ENCODE peak calls at places on chromosome 21, in eight cellular contexts. One of them, this sample, is unnamed.

GRCh38 chr21:38937286-38937790 is 131.6 kb downstream of the ETS2 start:
- ATAC-seq in naive thymus-derived CD4-positive, alpha-beta T cell: no peak
- ATAC-seq in activated naive CD8-positive, alpha-beta T cell treated with anti-CD3 and anti-CD28 coated beads, Interleukin-2, amount 10 ng/mL, durations not matched to agents 7 days and 5 days: no peak
- ATAC-seq in RWPE2: no peak
- ATAC-seq in Right ventricle myocardium superior: no peak
- ATAC-seq in esophagus mucosa: no peak
- ATAC-seq in naive thymus-derived CD8-positive, alpha-beta T cell: no peak
- ATAC-seq in activated T-cell treated with anti-CD3 and anti-CD28 coated beads, Interleukin-2, amount 50 U/mL, for 72 hours: peak
- ATAC-seq in this sample: no peak

GRCh38 chr21:35438643-35439404 is 389.7 kb upstream of the RUNX1 start:
- ATAC-seq in naive thymus-derived CD4-positive, alpha-beta T cell: peak
- ATAC-seq in activated naive CD8-positive, alpha-beta T cell treated with anti-CD3 and anti-CD28 coated beads, Interleukin-2, amount 10 ng/mL, durations not matched to agents 7 days and 5 days: peak
- ATAC-seq in RWPE2: no peak
- ATAC-seq in Right ventricle myocardium superior: peak
- ATAC-seq in esophagus mucosa: peak
- ATAC-seq in naive thymus-derived CD8-positive, alpha-beta T cell: peak
- ATAC-seq in activated T-cell treated with anti-CD3 and anti-CD28 coated beads, Interleukin-2, amount 50 U/mL, for 72 hours: peak
- ATAC-seq in this sample: no peak

GRCh38 chr21:35699360-35699759 is 361.0 kb downstream of the SETD4 start:
- ATAC-seq in naive thymus-derived CD4-positive, alpha-beta T cell: no peak
- ATAC-seq in activated naive CD8-positive, alpha-beta T cell treated with anti-CD3 and anti-CD28 coated beads, Interleukin-2, amount 10 ng/mL, durations not matched to agents 7 days and 5 days: no peak
- ATAC-seq in RWPE2: no peak
- ATAC-seq in Right ventricle myocardium superior: no peak
- ATAC-seq in esophagus mucosa: no peak
- ATAC-seq in naive thymus-derived CD8-positive, alpha-beta T cell: no peak
- ATAC-seq in activated T-cell treated with anti-CD3 and anti-CD28 coated beads, Interleukin-2, amount 50 U/mL, for 72 hours: no peak
- ATAC-seq in this sample: no peak

GRCh38 chr21:33937931-33938339 is 22.3 kb upstream of the ATP5PO start:
- ATAC-seq in naive thymus-derived CD4-positive, alpha-beta T cell: peak
- ATAC-seq in activated naive CD8-positive, alpha-beta T cell treated with anti-CD3 and anti-CD28 coated beads, Interleukin-2, amount 10 ng/mL, durations not matched to agents 7 days and 5 days: peak
- ATAC-seq in RWPE2: no peak
- ATAC-seq in Right ventricle myocardium superior: no peak
- ATAC-seq in esophagus mucosa: no peak
- ATAC-seq in naive thymus-derived CD8-positive, alpha-beta T cell: peak
- ATAC-seq in activated T-cell treated with anti-CD3 and anti-CD28 coated beads, Interleukin-2, amount 50 U/mL, for 72 hours: peak
- ATAC-seq in this sample: no peak

GRCh38 chr21:34836103-34836932 is 167.5 kb downstream of the CLIC6 start:
- ATAC-seq in naive thymus-derived CD4-positive, alpha-beta T cell: peak
- ATAC-seq in activated naive CD8-positive, alpha-beta T cell treated with anti-CD3 and anti-CD28 coated beads, Interleukin-2, amount 10 ng/mL, durations not matched to agents 7 days and 5 days: no peak
- ATAC-seq in RWPE2: peak
- ATAC-seq in Right ventricle myocardium superior: no peak
- ATAC-seq in esophagus mucosa: peak
- ATAC-seq in naive thymus-derived CD8-positive, alpha-beta T cell: no peak
- ATAC-seq in activated T-cell treated with anti-CD3 and anti-CD28 coated beads, Interleukin-2, amount 50 U/mL, for 72 hours: peak
- ATAC-seq in this sample: peak

GRCh38 chr21:37240978-37241377 is 26.2 kb downstream of the VPS26C start:
- ATAC-seq in naive thymus-derived CD4-positive, alpha-beta T cell: no peak
- ATAC-seq in activated naive CD8-positive, alpha-beta T cell treated with anti-CD3 and anti-CD28 coated beads, Interleukin-2, amount 10 ng/mL, durations not matched to agents 7 days and 5 days: no peak
- ATAC-seq in RWPE2: no peak
- ATAC-seq in Right ventricle myocardium superior: no peak
- ATAC-seq in esophagus mucosa: no peak
- ATAC-seq in naive thymus-derived CD8-positive, alpha-beta T cell: no peak
- ATAC-seq in activated T-cell treated with anti-CD3 and anti-CD28 coated beads, Interleukin-2, amount 50 U/mL, for 72 hours: peak
- ATAC-seq in this sample: no peak

GRCh38 chr21:41164981-41165650 is 2.8 kb upstream of the BACE2 start:
- ATAC-seq in naive thymus-derived CD4-positive, alpha-beta T cell: no peak
- ATAC-seq in activated naive CD8-positive, alpha-beta T cell treated with anti-CD3 and anti-CD28 coated beads, Interleukin-2, amount 10 ng/mL, durations not matched to agents 7 days and 5 days: no peak
- ATAC-seq in RWPE2: peak
- ATAC-seq in Right ventricle myocardium superior: no peak
- ATAC-seq in esophagus mucosa: peak
- ATAC-seq in naive thymus-derived CD8-positive, alpha-beta T cell: no peak
- ATAC-seq in activated T-cell treated with anti-CD3 and anti-CD28 coated beads, Interleukin-2, amount 50 U/mL, for 72 hours: no peak
- ATAC-seq in this sample: no peak

GRCh38 chr21:27700974-27701614 is 734.2 kb upstream of the ADAMTS5 start:
- ATAC-seq in naive thymus-derived CD4-positive, alpha-beta T cell: peak
- ATAC-seq in activated naive CD8-positive, alpha-beta T cell treated with anti-CD3 and anti-CD28 coated beads, Interleukin-2, amount 10 ng/mL, durations not matched to agents 7 days and 5 days: peak
- ATAC-seq in RWPE2: peak
- ATAC-seq in Right ventricle myocardium superior: peak
- ATAC-seq in esophagus mucosa: peak
- ATAC-seq in naive thymus-derived CD8-positive, alpha-beta T cell: no peak
- ATAC-seq in activated T-cell treated with anti-CD3 and anti-CD28 coated beads, Interleukin-2, amount 50 U/mL, for 72 hours: peak
- ATAC-seq in this sample: peak

GRCh38 chr21:39316062-39316461 is 2.6 kb upstream of the BRWD1 start:
- ATAC-seq in naive thymus-derived CD4-positive, alpha-beta T cell: no peak
- ATAC-seq in activated naive CD8-positive, alpha-beta T cell treated with anti-CD3 and anti-CD28 coated beads, Interleukin-2, amount 10 ng/mL, durations not matched to agents 7 days and 5 days: no peak
- ATAC-seq in RWPE2: peak
- ATAC-seq in Right ventricle myocardium superior: no peak
- ATAC-seq in esophagus mucosa: no peak
- ATAC-seq in naive thymus-derived CD8-positive, alpha-beta T cell: no peak
- ATAC-seq in activated T-cell treated with anti-CD3 and anti-CD28 coated beads, Interleukin-2, amount 50 U/mL, for 72 hours: peak
- ATAC-seq in this sample: no peak

GRCh38 chr21:34180826-34181359 is 107.5 kb downstream of the MRPS6 start:
- ATAC-seq in naive thymus-derived CD4-positive, alpha-beta T cell: no peak
- ATAC-seq in activated naive CD8-positive, alpha-beta T cell treated with anti-CD3 and anti-CD28 coated beads, Interleukin-2, amount 10 ng/mL, durations not matched to agents 7 days and 5 days: no peak
- ATAC-seq in RWPE2: no peak
- ATAC-seq in Right ventricle myocardium superior: peak
- ATAC-seq in esophagus mucosa: no peak
- ATAC-seq in naive thymus-derived CD8-positive, alpha-beta T cell: no peak
- ATAC-seq in activated T-cell treated with anti-CD3 and anti-CD28 coated beads, Interleukin-2, amount 50 U/mL, for 72 hours: no peak
- ATAC-seq in this sample: no peak

GRCh38 chr21:39251326-39251725 is 62.1 kb downstream of the BRWD1 start:
- ATAC-seq in naive thymus-derived CD4-positive, alpha-beta T cell: no peak
- ATAC-seq in activated naive CD8-positive, alpha-beta T cell treated with anti-CD3 and anti-CD28 coated beads, Interleukin-2, amount 10 ng/mL, durations not matched to agents 7 days and 5 days: no peak
- ATAC-seq in RWPE2: no peak
- ATAC-seq in Right ventricle myocardium superior: no peak
- ATAC-seq in esophagus mucosa: no peak
- ATAC-seq in naive thymus-derived CD8-positive, alpha-beta T cell: no peak
- ATAC-seq in activated T-cell treated with anti-CD3 and anti-CD28 coated beads, Interleukin-2, amount 50 U/mL, for 72 hours: no peak
- ATAC-seq in this sample: no peak

GRCh38 chr21:43864806-43865470 is at the start of gene AGPAT3:
- ATAC-seq in naive thymus-derived CD4-positive, alpha-beta T cell: peak
- ATAC-seq in activated naive CD8-positive, alpha-beta T cell treated with anti-CD3 and anti-CD28 coated beads, Interleukin-2, amount 10 ng/mL, durations not matched to agents 7 days and 5 days: peak
- ATAC-seq in RWPE2: no peak
- ATAC-seq in Right ventricle myocardium superior: peak
- ATAC-seq in esophagus mucosa: no peak
- ATAC-seq in naive thymus-derived CD8-positive, alpha-beta T cell: peak
- ATAC-seq in activated T-cell treated with anti-CD3 and anti-CD28 coated beads, Interleukin-2, amount 50 U/mL, for 72 hours: peak
- ATAC-seq in this sample: no peak

GRCh38 chr21:32653326-32653901 is 41.2 kb upstream of the CFAP298 start:
- ATAC-seq in naive thymus-derived CD4-positive, alpha-beta T cell: peak
- ATAC-seq in activated naive CD8-positive, alpha-beta T cell treated with anti-CD3 and anti-CD28 coated beads, Interleukin-2, amount 10 ng/mL, durations not matched to agents 7 days and 5 days: peak
- ATAC-seq in RWPE2: peak
- ATAC-seq in Right ventricle myocardium superior: no peak
- ATAC-seq in esophagus mucosa: peak
- ATAC-seq in naive thymus-derived CD8-positive, alpha-beta T cell: peak
- ATAC-seq in activated T-cell treated with anti-CD3 and anti-CD28 coated beads, Interleukin-2, amount 50 U/mL, for 72 hours: peak
- ATAC-seq in this sample: peak

GRCh38 chr21:38386967-38387366 is 111.3 kb downstream of the ERG start:
- ATAC-seq in naive thymus-derived CD4-positive, alpha-beta T cell: peak
- ATAC-seq in activated naive CD8-positive, alpha-beta T cell treated with anti-CD3 and anti-CD28 coated beads, Interleukin-2, amount 10 ng/mL, durations not matched to agents 7 days and 5 days: peak
- ATAC-seq in RWPE2: no peak
- ATAC-seq in Right ventricle myocardium superior: no peak
- ATAC-seq in esophagus mucosa: no peak
- ATAC-seq in naive thymus-derived CD8-positive, alpha-beta T cell: no peak
- ATAC-seq in activated T-cell treated with anti-CD3 and anti-CD28 coated beads, Interleukin-2, amount 50 U/mL, for 72 hours: peak
- ATAC-seq in this sample: peak

GRCh38 chr21:45543371-45543709 is 1.1 kb upstream of the SLC19A1 start:
- ATAC-seq in naive thymus-derived CD4-positive, alpha-beta T cell: no peak
- ATAC-seq in activated naive CD8-positive, alpha-beta T cell treated with anti-CD3 and anti-CD28 coated beads, Interleukin-2, amount 10 ng/mL, durations not matched to agents 7 days and 5 days: no peak
- ATAC-seq in RWPE2: no peak
- ATAC-seq in Right ventricle myocardium superior: no peak
- ATAC-seq in esophagus mucosa: no peak
- ATAC-seq in naive thymus-derived CD8-positive, alpha-beta T cell: no peak
- ATAC-seq in activated T-cell treated with anti-CD3 and anti-CD28 coated beads, Interleukin-2, amount 50 U/mL, for 72 hours: no peak
- ATAC-seq in this sample: no peak

GRCh38 chr21:34926784-34927548 is 122.1 kb downstream of the RUNX1 start:
- ATAC-seq in naive thymus-derived CD4-positive, alpha-beta T cell: no peak
- ATAC-seq in activated naive CD8-positive, alpha-beta T cell treated with anti-CD3 and anti-CD28 coated beads, Interleukin-2, amount 10 ng/mL, durations not matched to agents 7 days and 5 days: no peak
- ATAC-seq in RWPE2: no peak
- ATAC-seq in Right ventricle myocardium superior: no peak
- ATAC-seq in esophagus mucosa: no peak
- ATAC-seq in naive thymus-derived CD8-positive, alpha-beta T cell: no peak
- ATAC-seq in activated T-cell treated with anti-CD3 and anti-CD28 coated beads, Interleukin-2, amount 50 U/mL, for 72 hours: no peak
- ATAC-seq in this sample: peak

GRCh38 chr21:31482460-31482859 is 138.4 kb upstream of the TIAM1 start:
- ATAC-seq in naive thymus-derived CD4-positive, alpha-beta T cell: no peak
- ATAC-seq in activated naive CD8-positive, alpha-beta T cell treated with anti-CD3 and anti-CD28 coated beads, Interleukin-2, amount 10 ng/mL, durations not matched to agents 7 days and 5 days: no peak
- ATAC-seq in RWPE2: no peak
- ATAC-seq in Right ventricle myocardium superior: no peak
- ATAC-seq in esophagus mucosa: no peak
- ATAC-seq in naive thymus-derived CD8-positive, alpha-beta T cell: no peak
- ATAC-seq in activated T-cell treated with anti-CD3 and anti-CD28 coated beads, Interleukin-2, amount 50 U/mL, for 72 hours: no peak
- ATAC-seq in this sample: no peak

GRCh38 chr21:39637197-39637970 is 24.6 kb downstream of the B3GALT5 start:
- ATAC-seq in naive thymus-derived CD4-positive, alpha-beta T cell: no peak
- ATAC-seq in activated naive CD8-positive, alpha-beta T cell treated with anti-CD3 and anti-CD28 coated beads, Interleukin-2, amount 10 ng/mL, durations not matched to agents 7 days and 5 days: no peak
- ATAC-seq in RWPE2: no peak
- ATAC-seq in Right ventricle myocardium superior: no peak
- ATAC-seq in esophagus mucosa: peak
- ATAC-seq in naive thymus-derived CD8-positive, alpha-beta T cell: no peak
- ATAC-seq in activated T-cell treated with anti-CD3 and anti-CD28 coated beads, Interleukin-2, amount 50 U/mL, for 72 hours: no peak
- ATAC-seq in this sample: no peak

GRCh38 chr21:34128674-34129038 is 55.3 kb downstream of the MRPS6 start:
- ATAC-seq in naive thymus-derived CD4-positive, alpha-beta T cell: no peak
- ATAC-seq in activated naive CD8-positive, alpha-beta T cell treated with anti-CD3 and anti-CD28 coated beads, Interleukin-2, amount 10 ng/mL, durations not matched to agents 7 days and 5 days: no peak
- ATAC-seq in RWPE2: no peak
- ATAC-seq in Right ventricle myocardium superior: peak
- ATAC-seq in esophagus mucosa: no peak
- ATAC-seq in naive thymus-derived CD8-positive, alpha-beta T cell: no peak
- ATAC-seq in activated T-cell treated with anti-CD3 and anti-CD28 coated beads, Interleukin-2, amount 50 U/mL, for 72 hours: no peak
- ATAC-seq in this sample: no peak

GRCh38 chr21:42541618-42542017 is 28.0 kb downstream of the SLC37A1 start:
- ATAC-seq in naive thymus-derived CD4-positive, alpha-beta T cell: no peak
- ATAC-seq in activated naive CD8-positive, alpha-beta T cell treated with anti-CD3 and anti-CD28 coated beads, Interleukin-2, amount 10 ng/mL, durations not matched to agents 7 days and 5 days: no peak
- ATAC-seq in RWPE2: no peak
- ATAC-seq in Right ventricle myocardium superior: no peak
- ATAC-seq in esophagus mucosa: no peak
- ATAC-seq in naive thymus-derived CD8-positive, alpha-beta T cell: no peak
- ATAC-seq in activated T-cell treated with anti-CD3 and anti-CD28 coated beads, Interleukin-2, amount 50 U/mL, for 72 hours: no peak
- ATAC-seq in this sample: no peak

GRCh38 chr21:14876464-14876863 is 188.3 kb downstream of the NRIP1 start:
- ATAC-seq in naive thymus-derived CD4-positive, alpha-beta T cell: no peak
- ATAC-seq in activated naive CD8-positive, alpha-beta T cell treated with anti-CD3 and anti-CD28 coated beads, Interleukin-2, amount 10 ng/mL, durations not matched to agents 7 days and 5 days: no peak
- ATAC-seq in RWPE2: no peak
- ATAC-seq in Right ventricle myocardium superior: peak
- ATAC-seq in esophagus mucosa: no peak
- ATAC-seq in naive thymus-derived CD8-positive, alpha-beta T cell: no peak
- ATAC-seq in activated T-cell treated with anti-CD3 and anti-CD28 coated beads, Interleukin-2, amount 50 U/mL, for 72 hours: no peak
- ATAC-seq in this sample: no peak

GRCh38 chr21:33115586-33116541 is 45.9 kb downstream of the OLIG1 start:
- ATAC-seq in naive thymus-derived CD4-positive, alpha-beta T cell: no peak
- ATAC-seq in activated naive CD8-positive, alpha-beta T cell treated with anti-CD3 and anti-CD28 coated beads, Interleukin-2, amount 10 ng/mL, durations not matched to agents 7 days and 5 days: no peak
- ATAC-seq in RWPE2: no peak
- ATAC-seq in Right ventricle myocardium superior: peak
- ATAC-seq in esophagus mucosa: no peak
- ATAC-seq in naive thymus-derived CD8-positive, alpha-beta T cell: peak
- ATAC-seq in activated T-cell treated with anti-CD3 and anti-CD28 coated beads, Interleukin-2, amount 50 U/mL, for 72 hours: no peak
- ATAC-seq in this sample: no peak

GRCh38 chr21:33452362-33452761 is 27.4 kb downstream of the TMEM50B start:
- ATAC-seq in naive thymus-derived CD4-positive, alpha-beta T cell: no peak
- ATAC-seq in activated naive CD8-positive, alpha-beta T cell treated with anti-CD3 and anti-CD28 coated beads, Interleukin-2, amount 10 ng/mL, durations not matched to agents 7 days and 5 days: no peak
- ATAC-seq in RWPE2: no peak
- ATAC-seq in Right ventricle myocardium superior: no peak
- ATAC-seq in esophagus mucosa: no peak
- ATAC-seq in naive thymus-derived CD8-positive, alpha-beta T cell: no peak
- ATAC-seq in activated T-cell treated with anti-CD3 and anti-CD28 coated beads, Interleukin-2, amount 50 U/mL, for 72 hours: no peak
- ATAC-seq in this sample: no peak

GRCh38 chr21:33695785-33696184 is 53.5 kb downstream of the ITSN1 start:
- ATAC-seq in naive thymus-derived CD4-positive, alpha-beta T cell: no peak
- ATAC-seq in activated naive CD8-positive, alpha-beta T cell treated with anti-CD3 and anti-CD28 coated beads, Interleukin-2, amount 10 ng/mL, durations not matched to agents 7 days and 5 days: no peak
- ATAC-seq in RWPE2: no peak
- ATAC-seq in Right ventricle myocardium superior: no peak
- ATAC-seq in esophagus mucosa: no peak
- ATAC-seq in naive thymus-derived CD8-positive, alpha-beta T cell: no peak
- ATAC-seq in activated T-cell treated with anti-CD3 and anti-CD28 coated beads, Interleukin-2, amount 50 U/mL, for 72 hours: no peak
- ATAC-seq in this sample: no peak

GRCh38 chr21:29499734-29500343 is 201.1 kb downstream of the BACH1 start:
- ATAC-seq in naive thymus-derived CD4-positive, alpha-beta T cell: no peak
- ATAC-seq in activated naive CD8-positive, alpha-beta T cell treated with anti-CD3 and anti-CD28 coated beads, Interleukin-2, amount 10 ng/mL, durations not matched to agents 7 days and 5 days: no peak
- ATAC-seq in RWPE2: peak
- ATAC-seq in Right ventricle myocardium superior: no peak
- ATAC-seq in esophagus mucosa: peak
- ATAC-seq in naive thymus-derived CD8-positive, alpha-beta T cell: no peak
- ATAC-seq in activated T-cell treated with anti-CD3 and anti-CD28 coated beads, Interleukin-2, amount 50 U/mL, for 72 hours: no peak
- ATAC-seq in this sample: peak